ENCODE peak calls at places on chromosomes 16 and 17, in eight cellular contexts. One of them, this sample, is unnamed. For H3K4me1, the result is how much of the 10 kb centered on the place peaks cover.

GRCh38 chr17:82794781-82795505 is 43.1 kb downstream of the TBCD start:
- DNase-seq in psoas muscle: no peak
- DNase-seq in lower lobe of right lung: no peak
- DNase-seq in cardiac muscle cell: no peak
- DNase-seq in heart right ventricle: no peak
- DNase-seq in lung: no peak
- DNase-seq in body of pancreas: peak
- DNase-seq in pancreas: no peak
- DNase-seq in this sample: no peak

GRCh38 chr17:45230787-45231480 is 9.2 kb downstream of the FMNL1 start:
- DNase-seq in psoas muscle: peak
- DNase-seq in lower lobe of right lung: no peak
- DNase-seq in cardiac muscle cell: no peak
- DNase-seq in heart right ventricle: peak
- DNase-seq in lung: no peak
- DNase-seq in body of pancreas: no peak
- DNase-seq in pancreas: no peak
- DNase-seq in this sample: no peak

GRCh38 chr16:81266680-81267095 is 28.2 kb downstream of the BCO1 start:
- DNase-seq in psoas muscle: no peak
- DNase-seq in lower lobe of right lung: no peak
- DNase-seq in cardiac muscle cell: no peak
- DNase-seq in heart right ventricle: no peak
- DNase-seq in lung: no peak
- DNase-seq in body of pancreas: no peak
- DNase-seq in pancreas: no peak
- DNase-seq in this sample: no peak

GRCh38 chr16:76583466-76583865 is 306.3 kb downstream of the CNTNAP4 start:
- DNase-seq in psoas muscle: no peak
- DNase-seq in lower lobe of right lung: no peak
- DNase-seq in cardiac muscle cell: peak
- DNase-seq in heart right ventricle: peak
- DNase-seq in lung: no peak
- DNase-seq in body of pancreas: peak
- DNase-seq in pancreas: no peak
- DNase-seq in this sample: peak

GRCh38 chr17:38867179-38867994 is 2.5 kb upstream of the LASP1 start:
- DNase-seq in psoas muscle: no peak
- DNase-seq in lower lobe of right lung: no peak
- DNase-seq in cardiac muscle cell: peak
- DNase-seq in heart right ventricle: no peak
- DNase-seq in lung: peak
- DNase-seq in body of pancreas: peak
- DNase-seq in pancreas: peak
- DNase-seq in this sample: no peak

GRCh38 chr17:61476476-61477203 is 24.4 kb downstream of the TBX4 start:
- DNase-seq in psoas muscle: no peak
- DNase-seq in lower lobe of right lung: no peak
- DNase-seq in cardiac muscle cell: no peak
- DNase-seq in heart right ventricle: no peak
- DNase-seq in lung: no peak
- DNase-seq in body of pancreas: no peak
- DNase-seq in pancreas: no peak
- DNase-seq in this sample: no peak

GRCh38 chr16:71738820-71739219 is 14.3 kb upstream of the PHLPP2 start:
- DNase-seq in psoas muscle: no peak
- DNase-seq in lower lobe of right lung: no peak
- DNase-seq in cardiac muscle cell: no peak
- DNase-seq in heart right ventricle: no peak
- DNase-seq in lung: no peak
- DNase-seq in body of pancreas: no peak
- DNase-seq in pancreas: no peak
- DNase-seq in this sample: no peak

GRCh38 chr16:68739964-68740627 is 3.0 kb downstream of the CDH1 start:
- DNase-seq in psoas muscle: no peak
- DNase-seq in lower lobe of right lung: no peak
- DNase-seq in cardiac muscle cell: no peak
- DNase-seq in heart right ventricle: no peak
- DNase-seq in lung: no peak
- DNase-seq in body of pancreas: peak
- DNase-seq in pancreas: no peak
- DNase-seq in this sample: peak

DNA sequence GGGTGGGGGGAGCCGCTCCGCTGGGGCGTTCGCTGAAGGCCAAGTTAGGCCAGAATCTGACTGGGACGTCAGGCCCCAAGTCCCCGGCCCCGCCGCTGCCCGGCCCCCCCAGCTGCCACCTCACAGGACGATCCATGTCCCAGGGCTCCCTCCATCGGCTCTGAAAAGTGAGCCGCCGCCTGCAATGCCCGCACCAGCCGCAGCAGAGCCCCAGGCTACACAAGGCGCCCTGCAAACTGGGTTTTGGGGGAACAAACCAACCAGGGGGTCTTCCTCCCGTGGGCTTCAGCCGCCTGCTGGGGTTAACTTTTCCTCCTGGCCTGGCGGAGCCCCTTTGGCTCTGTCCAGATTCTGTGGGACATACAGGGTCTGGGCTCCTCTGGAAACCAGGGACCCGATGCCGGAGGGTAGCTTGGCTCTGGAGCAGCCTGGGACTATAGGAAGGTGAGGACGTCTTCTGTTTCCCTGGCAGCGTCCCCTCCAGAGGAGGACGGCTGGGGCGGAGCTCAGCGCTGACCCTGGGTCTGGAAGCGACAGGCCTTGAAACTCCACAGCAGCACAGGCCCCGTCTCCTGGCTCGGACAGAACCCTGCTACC is 835 bp downstream of the NME4 start:
- DNase-seq in psoas muscle: peak
- DNase-seq in lower lobe of right lung: peak
- DNase-seq in cardiac muscle cell: peak
- DNase-seq in heart right ventricle: peak
- DNase-seq in lung: no peak
- DNase-seq in body of pancreas: peak
- DNase-seq in pancreas: peak
- DNase-seq in this sample: peak
- H3K4me3 ChIP-seq in psoas muscle: peak
- H3K4me3 ChIP-seq in lower lobe of right lung: no peak
- H3K4me3 ChIP-seq in cardiac muscle cell: peak
- H3K4me3 ChIP-seq in heart right ventricle: peak
- H3K4me3 ChIP-seq in lung: no peak
- H3K4me3 ChIP-seq in body of pancreas: no peak
- H3K4me3 ChIP-seq in pancreas: no peak
- H3K4me3 ChIP-seq in this sample: no peak

GRCh38 chr17:50268632-50269287 is 5.5 kb upstream of the TMEM92 start:
- DNase-seq in psoas muscle: no peak
- DNase-seq in lower lobe of right lung: peak
- DNase-seq in cardiac muscle cell: no peak
- DNase-seq in heart right ventricle: no peak
- DNase-seq in lung: no peak
- DNase-seq in body of pancreas: no peak
- DNase-seq in pancreas: no peak
- DNase-seq in this sample: no peak

GRCh38 chr17:50272246-50272645 is 2.0 kb upstream of the TMEM92 start:
- DNase-seq in psoas muscle: no peak
- DNase-seq in lower lobe of right lung: no peak
- DNase-seq in cardiac muscle cell: no peak
- DNase-seq in heart right ventricle: no peak
- DNase-seq in lung: no peak
- DNase-seq in body of pancreas: no peak
- DNase-seq in pancreas: no peak
- DNase-seq in this sample: no peak

GRCh38 chr17:50269477-50270429 is 4.5 kb upstream of the TMEM92 start:
- DNase-seq in psoas muscle: peak
- DNase-seq in lower lobe of right lung: peak
- DNase-seq in cardiac muscle cell: peak
- DNase-seq in heart right ventricle: peak
- DNase-seq in lung: peak
- DNase-seq in body of pancreas: peak
- DNase-seq in pancreas: peak
- DNase-seq in this sample: peak

GRCh38 chr17:50271173-50271750 is 3.0 kb upstream of the TMEM92 start:
- DNase-seq in psoas muscle: no peak
- DNase-seq in lower lobe of right lung: no peak
- DNase-seq in cardiac muscle cell: no peak
- DNase-seq in heart right ventricle: no peak
- DNase-seq in lung: no peak
- DNase-seq in body of pancreas: no peak
- DNase-seq in pancreas: no peak
- DNase-seq in this sample: no peak

DNA sequence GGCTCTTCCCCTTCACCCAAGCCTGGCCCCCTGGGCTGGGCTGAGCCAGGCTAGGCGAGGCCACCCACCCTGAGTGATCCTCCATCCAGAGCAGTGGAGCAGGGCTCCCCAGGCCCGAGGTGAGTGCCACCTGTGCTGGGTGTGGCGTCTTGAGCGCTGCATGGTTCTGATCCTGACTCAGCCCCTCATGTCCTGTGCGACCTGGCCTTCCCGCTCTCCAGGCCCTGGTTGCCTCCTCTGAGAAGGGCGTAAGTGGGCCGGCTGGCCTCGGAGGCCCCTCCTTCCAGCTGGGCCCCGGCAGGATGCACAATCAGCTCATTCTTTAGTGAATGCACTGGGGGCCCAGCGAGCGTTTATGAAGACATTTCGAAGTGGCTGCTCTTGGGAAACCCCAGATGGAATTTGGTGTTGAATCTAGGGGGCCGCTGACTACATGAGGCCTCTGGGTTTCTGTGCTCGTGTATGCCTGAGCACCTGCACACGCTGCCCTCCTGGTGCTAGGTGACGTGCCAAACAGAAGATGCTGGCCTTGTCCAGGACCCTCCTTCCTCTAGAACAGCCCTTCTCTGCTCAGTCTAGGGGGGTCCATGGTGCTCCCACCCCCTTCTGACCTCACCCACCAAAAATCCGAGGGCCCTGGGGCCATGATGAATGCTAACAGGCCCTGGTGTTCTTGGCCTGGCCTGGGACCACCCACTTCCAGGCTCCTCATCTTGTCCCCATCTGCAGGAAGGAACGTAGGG is 3.7 kb upstream of the TMEM92 start:
- DNase-seq in psoas muscle: no peak
- DNase-seq in lower lobe of right lung: peak
- DNase-seq in cardiac muscle cell: peak
- DNase-seq in heart right ventricle: peak
- DNase-seq in lung: peak
- DNase-seq in body of pancreas: no peak
- DNase-seq in pancreas: no peak
- DNase-seq in this sample: no peak
- H3K4me1 ChIP-seq in psoas muscle: under half
- H3K4me1 ChIP-seq in lower lobe of right lung: under half
- H3K4me1 ChIP-seq in cardiac muscle cell: under half
- H3K4me1 ChIP-seq in heart right ventricle: under half
- H3K4me1 ChIP-seq in lung: under half
- H3K4me1 ChIP-seq in body of pancreas: under half
- H3K4me1 ChIP-seq in pancreas: under half
- H3K4me1 ChIP-seq in this sample: under half

DNA sequence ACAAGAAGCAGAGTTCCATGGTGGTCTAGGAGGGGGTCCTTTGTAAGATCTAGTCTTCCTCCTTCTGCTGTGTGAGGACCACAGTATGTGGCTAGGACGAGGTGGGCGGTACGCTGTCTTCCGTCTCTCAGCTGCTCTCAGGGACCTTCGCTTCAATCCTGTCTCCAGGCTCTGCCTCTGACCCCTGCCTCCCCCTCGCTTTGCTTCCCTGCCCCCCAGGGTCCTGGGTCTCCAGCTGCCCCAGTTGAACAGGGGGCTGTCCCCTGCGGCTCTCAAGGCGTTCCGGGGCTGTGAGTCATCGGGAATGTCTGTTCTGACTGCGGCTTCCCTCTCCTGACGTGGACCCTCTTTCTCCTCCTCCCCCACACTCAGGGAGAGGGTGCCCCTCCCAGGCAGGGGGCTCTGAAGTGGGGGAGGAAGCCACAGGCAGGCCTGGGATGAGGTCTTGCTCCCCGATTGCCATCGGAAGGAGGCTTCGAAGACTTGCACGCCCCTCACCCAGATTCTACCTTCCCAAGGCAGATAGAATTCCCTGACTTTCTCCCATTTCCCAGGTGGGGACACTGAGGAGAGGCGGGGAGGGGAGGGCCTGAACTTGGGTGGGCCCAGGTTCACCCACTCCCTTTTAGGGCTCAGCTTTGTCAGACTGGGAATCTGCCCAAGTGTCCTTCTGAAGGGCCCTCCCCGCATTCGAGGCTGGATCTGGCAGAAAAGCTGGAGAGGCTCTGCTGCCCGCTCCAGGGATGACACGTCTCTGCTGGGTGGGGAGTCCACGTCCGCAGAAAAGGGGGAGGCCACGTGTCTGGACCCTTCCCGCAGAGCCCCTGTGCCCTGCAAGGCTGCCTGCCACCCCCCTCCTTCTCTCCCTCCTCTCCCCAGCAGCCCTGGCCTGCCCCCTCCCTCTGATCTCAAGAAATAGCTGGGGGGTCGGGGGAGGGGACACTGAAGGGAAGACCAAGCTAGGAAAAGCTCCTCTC is 9.1 kb upstream of the COL1A1 start:
- DNase-seq in psoas muscle: peak
- DNase-seq in lower lobe of right lung: no peak
- DNase-seq in cardiac muscle cell: peak
- DNase-seq in heart right ventricle: peak
- DNase-seq in lung: no peak
- DNase-seq in body of pancreas: peak
- DNase-seq in pancreas: peak
- DNase-seq in this sample: no peak
- H3K4me3 ChIP-seq in psoas muscle: no peak
- H3K4me3 ChIP-seq in lower lobe of right lung: no peak
- H3K4me3 ChIP-seq in cardiac muscle cell: no peak
- H3K4me3 ChIP-seq in heart right ventricle: no peak
- H3K4me3 ChIP-seq in lung: no peak
- H3K4me3 ChIP-seq in body of pancreas: no peak
- H3K4me3 ChIP-seq in pancreas: no peak
- H3K4me3 ChIP-seq in this sample: no peak

GRCh38 chr17:40340327-40340726 is 24.2 kb downstream of the GJD3 start:
- DNase-seq in psoas muscle: no peak
- DNase-seq in lower lobe of right lung: no peak
- DNase-seq in cardiac muscle cell: no peak
- DNase-seq in heart right ventricle: no peak
- DNase-seq in lung: no peak
- DNase-seq in body of pancreas: no peak
- DNase-seq in pancreas: no peak
- DNase-seq in this sample: no peak

GRCh38 chr17:40339068-40339699 is 25.4 kb downstream of the GJD3 start:
- DNase-seq in psoas muscle: no peak
- DNase-seq in lower lobe of right lung: no peak
- DNase-seq in cardiac muscle cell: no peak
- DNase-seq in heart right ventricle: no peak
- DNase-seq in lung: no peak
- DNase-seq in body of pancreas: no peak
- DNase-seq in pancreas: no peak
- DNase-seq in this sample: no peak

GRCh38 chr17:40337351-40337750 is 27.2 kb downstream of the GJD3 start:
- DNase-seq in psoas muscle: no peak
- DNase-seq in lower lobe of right lung: no peak
- DNase-seq in cardiac muscle cell: no peak
- DNase-seq in heart right ventricle: no peak
- DNase-seq in lung: no peak
- DNase-seq in body of pancreas: no peak
- DNase-seq in pancreas: no peak
- DNase-seq in this sample: no peak

GRCh38 chr17:40335620-40336019 is 26.6 kb downstream of the RARA start:
- DNase-seq in psoas muscle: no peak
- DNase-seq in lower lobe of right lung: no peak
- DNase-seq in cardiac muscle cell: no peak
- DNase-seq in heart right ventricle: no peak
- DNase-seq in lung: no peak
- DNase-seq in body of pancreas: no peak
- DNase-seq in pancreas: no peak
- DNase-seq in this sample: no peak

GRCh38 chr17:40338058-40338457 is 26.5 kb downstream of the GJD3 start:
- DNase-seq in psoas muscle: no peak
- DNase-seq in lower lobe of right lung: no peak
- DNase-seq in cardiac muscle cell: no peak
- DNase-seq in heart right ventricle: no peak
- DNase-seq in lung: no peak
- DNase-seq in body of pancreas: no peak
- DNase-seq in pancreas: no peak
- DNase-seq in this sample: no peak
- H3K4me1 ChIP-seq in psoas muscle: half or more
- H3K4me1 ChIP-seq in lower lobe of right lung: half or more
- H3K4me1 ChIP-seq in cardiac muscle cell: under half
- H3K4me1 ChIP-seq in heart right ventricle: half or more
- H3K4me1 ChIP-seq in lung: under half
- H3K4me1 ChIP-seq in body of pancreas: half or more
- H3K4me1 ChIP-seq in pancreas: under half
- H3K4me1 ChIP-seq in this sample: under half

This sample was measured in thyroid gland.